ENCODE peak calls at places on chromosomes 4 and X, in eight cellular contexts. H is skeletal muscle cell, A is D341Med, I is NCI-H446, W is mucosa of descending colon, E is upper lobe of right lung, X is dorsolateral prefrontal cortex, D is GM20000. Y is an unnamed sample.

GRCh38 chr4:56147371-56147770 is 198.6 kb downstream of the CEP135 start:
- DNase-seq in A (no peak), D (no peak), W (no peak), E (no peak), I (no peak), X (no peak), H (no peak), Y (no peak)

GRCh38 chr4:40377462-40378385 is 42.6 kb downstream of the CHRNA9 start:
- DNase-seq in X (no peak), D (no peak), I (no peak), A (no peak), H (no peak), W (no peak), E (no peak), Y (no peak)

GRCh38 chr4:158211288-158211687 is 1.0 kb downstream of the TMEM144 start:
- DNase-seq in X (no peak), H (no peak), I (no peak), D (no peak), W (peak), E (no peak), A (no peak), Y (no peak)

GRCh38 chr4:25011135-25011866 is 19.4 kb downstream of the LGI2 start:
- DNase-seq in E (no peak), I (no peak), A (no peak), D (no peak), X (no peak), W (no peak), H (no peak), Y (no peak)

GRCh38 chr4:66331761-66332160 is 661.5 kb upstream of the EPHA5 start:
- DNase-seq in E (no peak), W (no peak), D (no peak), H (no peak), A (no peak), I (no peak), X (no peak), Y (no peak)

GRCh38 chrX:120293015-120293414 is 18.2 kb downstream of the TMEM255A start:
- DNase-seq in I (no peak), D (no peak), H (no peak), A (no peak), X (no peak), E (no peak), W (no peak), Y (no peak)

GRCh38 chr4:1763550-1764080 is 29.5 kb upstream of the FGFR3 start:
- DNase-seq in D (peak), W (no peak), H (no peak), X (peak), A (no peak), I (no peak), E (no peak), Y (peak)

GRCh38 chr4:76850010-76850441 is 47.9 kb downstream of the SOWAHB start:
- DNase-seq in X (no peak), E (no peak), A (no peak), W (no peak), H (peak), I (no peak), D (no peak), Y (no peak)

GRCh38 chr4:165208322-165208652 is 926 bp downstream of the KLHL2 start:
- DNase-seq in X (no peak), H (no peak), E (no peak), A (no peak), D (no peak), W (no peak), I (no peak), Y (no peak)

GRCh38 chrX:143663755-143664154 is 27.9 kb upstream of the SLITRK4 start:
- DNase-seq in D (no peak), W (no peak), H (no peak), I (no peak), X (no peak), A (no peak), E (no peak), Y (no peak)

GRCh38 chr4:156594619-156595018 is 377.0 kb downstream of the PDGFC start:
- DNase-seq in I (peak), X (peak), D (no peak), A (no peak), W (peak), H (no peak), E (no peak), Y (peak)

GRCh38 chr4:113637363-113637762 is 124.2 kb downstream of the CAMK2D start:
- DNase-seq in A (no peak), X (no peak), D (no peak), H (no peak), E (no peak), I (no peak), W (no peak), Y (no peak)

GRCh38 chr4:68865178-68865638 is 49.4 kb downstream of the UGT2B10 start:
- DNase-seq in H (no peak), D (no peak), I (no peak), W (no peak), X (no peak), A (no peak), E (no peak), Y (no peak)

GRCh38 chr4:10281996-10282395 is 165.4 kb upstream of the WDR1 start:
- DNase-seq in D (no peak), A (no peak), H (no peak), E (no peak), W (no peak), X (no peak), I (no peak), Y (no peak)

GRCh38 chr4:146333187-146333894 is 119.0 kb downstream of the REELD1 start:
- DNase-seq in W (no peak), I (no peak), A (no peak), D (peak), E (no peak), H (peak), X (no peak), Y (no peak)

GRCh38 chr4:82569076-82569475 is 7.3 kb upstream of the TMEM150C start:
- DNase-seq in A (no peak), D (no peak), X (no peak), I (no peak), E (no peak), W (no peak), H (no peak), Y (no peak)

GRCh38 chrX:55907968-55908607 is 190.5 kb downstream of the RRAGB start:
- DNase-seq in W (peak), A (no peak), X (no peak), D (peak), I (no peak), E (peak), H (no peak), Y (no peak)

GRCh38 chrX:65874765-65875164 is 165.1 kb downstream of the VSIG4 start:
- DNase-seq in E (no peak), H (no peak), A (no peak), X (no peak), I (no peak), D (no peak), W (no peak), Y (no peak)

GRCh38 chr4:131499139-131499873 is 1649.8 kb upstream of the PCDH10 start:
- DNase-seq in E (no peak), X (no peak), W (no peak), A (no peak), I (peak), H (peak), D (no peak), Y (no peak)

GRCh38 chrX:23008431-23009099 is 8.8 kb downstream of the DDX53 start:
- DNase-seq in D (no peak), X (no peak), E (no peak), H (no peak), A (peak), I (peak), W (no peak), Y (no peak)

GRCh38 chr4:5381981-5382441 is 326.3 kb downstream of the EVC2 start:
- DNase-seq in A (no peak), W (no peak), E (no peak), I (no peak), X (no peak), H (no peak), D (no peak), Y (no peak)

GRCh38 chr4:10079256-10079655 is 37.3 kb downstream of the WDR1 start:
- DNase-seq in D (no peak), H (no peak), E (peak), I (no peak), A (no peak), W (no peak), X (peak), Y (no peak)

GRCh38 chrX:150504399-150505186 is 63.8 kb upstream of the MTM1 start:
- DNase-seq in A (no peak), W (no peak), X (peak), E (no peak), I (no peak), H (no peak), D (no peak), Y (no peak)

GRCh38 chr4:71713611-71714203 is 70.2 kb downstream of the GC start:
- DNase-seq in A (no peak), I (no peak), X (no peak), E (no peak), H (peak), W (no peak), D (peak), Y (no peak)

GRCh38 chr4:80180743-80181142 is 16.6 kb upstream of the PRDM8 start:
- DNase-seq in E (no peak), A (no peak), W (no peak), D (no peak), H (no peak), X (no peak), I (no peak), Y (no peak)

GRCh38 chr4:157220026-157220881 is at the start of gene GRIA2:
- DNase-seq in I (peak), X (peak), A (peak), E (peak), D (peak), H (peak), W (no peak), Y (peak)

GRCh38 chr4:69831270-69831627 is 28.7 kb downstream of the SULT1E1 start:
- DNase-seq in E (no peak), I (no peak), A (no peak), D (no peak), W (no peak), H (no peak), X (no peak), Y (no peak)

GRCh38 chrX:20653070-20653469 is 386.4 kb upstream of the RPS6KA3 start:
- DNase-seq in A (no peak), I (no peak), W (no peak), H (no peak), E (no peak), D (no peak), X (no peak), Y (no peak)

GRCh38 chrX:130171446-130172126 is at the start of gene RAB33A:
- DNase-seq in D (peak), E (peak), X (peak), W (peak), A (peak), H (no peak), I (no peak), Y (peak)

GRCh38 chr4:102390438-102390837 is 45.2 kb upstream of the SLC39A8 start:
- DNase-seq in E (no peak), D (peak), X (no peak), H (peak), A (no peak), I (no peak), W (no peak), Y (no peak)

GRCh38 chr4:85761803-85762202 is 286.9 kb downstream of the ARHGAP24 start:
- DNase-seq in I (peak), D (no peak), E (no peak), W (no peak), H (peak), A (no peak), X (peak), Y (no peak)

GRCh38 chr4:135365065-135365464 is 1163.5 kb upstream of the PABPC4L start:
- DNase-seq in H (no peak), E (no peak), I (no peak), D (no peak), X (no peak), W (no peak), A (no peak), Y (no peak)

GRCh38 chr4:52643846-52644245 is 15.3 kb downstream of the USP46 start:
- DNase-seq in A (no peak), W (no peak), X (peak), E (peak), I (no peak), H (peak), D (no peak), Y (no peak)

GRCh38 chr4:88172987-88173386 is 14.5 kb upstream of the ABCG2 start:
- DNase-seq in A (no peak), D (no peak), W (no peak), H (no peak), I (no peak), E (no peak), X (no peak), Y (no peak)